ENCODE peak calls at places on chromosome 19, in four cellular contexts. One of them, this sample, is unnamed.

GRCh38 chr19:7888145-7888825 is at the start of gene LRRC8E:
- DNase-seq in activated T-helper 2 cell treated with anti-CD3 and anti-CD28 coated beads, Interferon-gamma antibody, Interleukin-2, Interleukin-4, amounts not matched to agents 10 μg/mL and 5 μg/mL and 100 μg/mL, durations not matched to agents 14 hours and 24 hours and 36 hours: no peak
- DNase-seq in COR-L47: no peak
- DNase-seq in activated CD8-positive, alpha-beta memory T cell treated with anti-CD3 and anti-CD28 coated beads for 24 hours: no peak
- DNase-seq in this sample: no peak

GRCh38 chr19:45323671-45324081 is 1.0 kb upstream of the CKM start:
- DNase-seq in activated T-helper 2 cell treated with anti-CD3 and anti-CD28 coated beads, Interferon-gamma antibody, Interleukin-2, Interleukin-4, amounts not matched to agents 10 μg/mL and 5 μg/mL and 100 μg/mL, durations not matched to agents 14 hours and 24 hours and 36 hours: no peak
- DNase-seq in COR-L47: no peak
- DNase-seq in activated CD8-positive, alpha-beta memory T cell treated with anti-CD3 and anti-CD28 coated beads for 24 hours: no peak
- DNase-seq in this sample: no peak

GRCh38 chr19:2168619-2169424 is 5.1 kb downstream of the DOT1L start:
- DNase-seq in activated T-helper 2 cell treated with anti-CD3 and anti-CD28 coated beads, Interferon-gamma antibody, Interleukin-2, Interleukin-4, amounts not matched to agents 10 μg/mL and 5 μg/mL and 100 μg/mL, durations not matched to agents 14 hours and 24 hours and 36 hours: peak
- DNase-seq in COR-L47: no peak
- DNase-seq in activated CD8-positive, alpha-beta memory T cell treated with anti-CD3 and anti-CD28 coated beads for 24 hours: peak
- DNase-seq in this sample: peak

GRCh38 chr19:5170329-5170745 is 170.3 kb downstream of the PTPRS start:
- DNase-seq in activated T-helper 2 cell treated with anti-CD3 and anti-CD28 coated beads, Interferon-gamma antibody, Interleukin-2, Interleukin-4, amounts not matched to agents 10 μg/mL and 5 μg/mL and 100 μg/mL, durations not matched to agents 14 hours and 24 hours and 36 hours: peak
- DNase-seq in COR-L47: no peak
- DNase-seq in activated CD8-positive, alpha-beta memory T cell treated with anti-CD3 and anti-CD28 coated beads for 24 hours: peak
- DNase-seq in this sample: no peak

GRCh38 chr19:5262721-5263120 is 77.9 kb downstream of the PTPRS start:
- DNase-seq in activated T-helper 2 cell treated with anti-CD3 and anti-CD28 coated beads, Interferon-gamma antibody, Interleukin-2, Interleukin-4, amounts not matched to agents 10 μg/mL and 5 μg/mL and 100 μg/mL, durations not matched to agents 14 hours and 24 hours and 36 hours: no peak
- DNase-seq in COR-L47: no peak
- DNase-seq in activated CD8-positive, alpha-beta memory T cell treated with anti-CD3 and anti-CD28 coated beads for 24 hours: no peak
- DNase-seq in this sample: no peak

GRCh38 chr19:32224371-32225244 is 120.8 kb upstream of the ZNF507 start:
- DNase-seq in activated T-helper 2 cell treated with anti-CD3 and anti-CD28 coated beads, Interferon-gamma antibody, Interleukin-2, Interleukin-4, amounts not matched to agents 10 μg/mL and 5 μg/mL and 100 μg/mL, durations not matched to agents 14 hours and 24 hours and 36 hours: peak
- DNase-seq in COR-L47: no peak
- DNase-seq in activated CD8-positive, alpha-beta memory T cell treated with anti-CD3 and anti-CD28 coated beads for 24 hours: peak
- DNase-seq in this sample: peak

GRCh38 chr19:53597023-53597422 is 34.8 kb upstream of the DPRX start:
- DNase-seq in activated T-helper 2 cell treated with anti-CD3 and anti-CD28 coated beads, Interferon-gamma antibody, Interleukin-2, Interleukin-4, amounts not matched to agents 10 μg/mL and 5 μg/mL and 100 μg/mL, durations not matched to agents 14 hours and 24 hours and 36 hours: no peak
- DNase-seq in COR-L47: no peak
- DNase-seq in activated CD8-positive, alpha-beta memory T cell treated with anti-CD3 and anti-CD28 coated beads for 24 hours: no peak
- DNase-seq in this sample: no peak

GRCh38 chr19:44512326-44513298 is 12.3 kb upstream of the ZNF180 start:
- DNase-seq in activated T-helper 2 cell treated with anti-CD3 and anti-CD28 coated beads, Interferon-gamma antibody, Interleukin-2, Interleukin-4, amounts not matched to agents 10 μg/mL and 5 μg/mL and 100 μg/mL, durations not matched to agents 14 hours and 24 hours and 36 hours: no peak
- DNase-seq in COR-L47: peak
- DNase-seq in activated CD8-positive, alpha-beta memory T cell treated with anti-CD3 and anti-CD28 coated beads for 24 hours: no peak
- DNase-seq in this sample: peak

GRCh38 chr19:389246-389934 is 19.6 kb downstream of the C2CD4C start:
- DNase-seq in activated T-helper 2 cell treated with anti-CD3 and anti-CD28 coated beads, Interferon-gamma antibody, Interleukin-2, Interleukin-4, amounts not matched to agents 10 μg/mL and 5 μg/mL and 100 μg/mL, durations not matched to agents 14 hours and 24 hours and 36 hours: no peak
- DNase-seq in COR-L47: no peak
- DNase-seq in activated CD8-positive, alpha-beta memory T cell treated with anti-CD3 and anti-CD28 coated beads for 24 hours: no peak
- DNase-seq in this sample: no peak

GRCh38 chr19:17606786-17607185 is 51.3 kb downstream of the COLGALT1 start:
- DNase-seq in activated T-helper 2 cell treated with anti-CD3 and anti-CD28 coated beads, Interferon-gamma antibody, Interleukin-2, Interleukin-4, amounts not matched to agents 10 μg/mL and 5 μg/mL and 100 μg/mL, durations not matched to agents 14 hours and 24 hours and 36 hours: no peak
- DNase-seq in COR-L47: no peak
- DNase-seq in activated CD8-positive, alpha-beta memory T cell treated with anti-CD3 and anti-CD28 coated beads for 24 hours: no peak
- DNase-seq in this sample: no peak

GRCh38 chr19:9018163-9018875 is 8.1 kb upstream of the MUC16 start:
- DNase-seq in activated T-helper 2 cell treated with anti-CD3 and anti-CD28 coated beads, Interferon-gamma antibody, Interleukin-2, Interleukin-4, amounts not matched to agents 10 μg/mL and 5 μg/mL and 100 μg/mL, durations not matched to agents 14 hours and 24 hours and 36 hours: no peak
- DNase-seq in COR-L47: no peak
- DNase-seq in activated CD8-positive, alpha-beta memory T cell treated with anti-CD3 and anti-CD28 coated beads for 24 hours: no peak
- DNase-seq in this sample: no peak

GRCh38 chr19:29529646-29530548 is 4.1 kb downstream of the VSTM2B start:
- DNase-seq in activated T-helper 2 cell treated with anti-CD3 and anti-CD28 coated beads, Interferon-gamma antibody, Interleukin-2, Interleukin-4, amounts not matched to agents 10 μg/mL and 5 μg/mL and 100 μg/mL, durations not matched to agents 14 hours and 24 hours and 36 hours: no peak
- DNase-seq in COR-L47: no peak
- DNase-seq in activated CD8-positive, alpha-beta memory T cell treated with anti-CD3 and anti-CD28 coated beads for 24 hours: no peak
- DNase-seq in this sample: no peak

GRCh38 chr19:35223856-35224505 is 4.6 kb downstream of the FAM187B start:
- DNase-seq in activated T-helper 2 cell treated with anti-CD3 and anti-CD28 coated beads, Interferon-gamma antibody, Interleukin-2, Interleukin-4, amounts not matched to agents 10 μg/mL and 5 μg/mL and 100 μg/mL, durations not matched to agents 14 hours and 24 hours and 36 hours: no peak
- DNase-seq in COR-L47: no peak
- DNase-seq in activated CD8-positive, alpha-beta memory T cell treated with anti-CD3 and anti-CD28 coated beads for 24 hours: peak
- DNase-seq in this sample: no peak

This sample was measured in G401.